ENCODE peak calls at places on chromosomes 16 and 17, in four cellular contexts. One of them, this sample, is unnamed.

GRCh38 chr17:80913928-80914821 is 77.5 kb upstream of the CHMP6 start:
- DNase-seq in SK-N-SH: no peak
- DNase-seq in K562: no peak
- DNase-seq in WTC11: no peak
- DNase-seq in this sample: no peak

GRCh38 chr17:19338031-19338990 is 24.2 kb downstream of the B9D1 start:
- DNase-seq in WTC11: peak
- DNase-seq in SK-N-SH: peak
- DNase-seq in K562: peak
- DNase-seq in this sample: peak

GRCh38 chr17:51351890-51352289 is 91.5 kb downstream of the UTP18 start:
- DNase-seq in K562: no peak
- DNase-seq in WTC11: no peak
- DNase-seq in SK-N-SH: no peak
- DNase-seq in this sample: no peak

GRCh38 chr16:68898026-68898425 is 54.7 kb downstream of the TANGO6 start:
- DNase-seq in SK-N-SH: peak
- DNase-seq in K562: no peak
- DNase-seq in WTC11: no peak
- DNase-seq in this sample: no peak

GRCh38 chr16:11487289-11487688 is 99.4 kb downstream of the LITAF start:
- DNase-seq in SK-N-SH: no peak
- DNase-seq in K562: no peak
- DNase-seq in WTC11: no peak
- DNase-seq in this sample: no peak

GRCh38 chr17:77106874-77107358 is 33.9 kb upstream of the SEC14L1 start:
- DNase-seq in SK-N-SH: no peak
- DNase-seq in K562: no peak
- DNase-seq in WTC11: no peak
- DNase-seq in this sample: no peak

GRCh38 chr17:35666967-35667552 is 64.4 kb upstream of the RASL10B start:
- DNase-seq in WTC11: no peak
- DNase-seq in K562: no peak
- DNase-seq in SK-N-SH: no peak
- DNase-seq in this sample: no peak

GRCh38 chr17:28725166-28725659 is 820 bp downstream of the TLCD1 start:
- DNase-seq in WTC11: no peak
- DNase-seq in SK-N-SH: no peak
- DNase-seq in K562: peak
- DNase-seq in this sample: no peak

GRCh38 chr17:2214047-2214717 is 89.4 kb downstream of the SMG6 start:
- DNase-seq in WTC11: no peak
- DNase-seq in K562: peak
- DNase-seq in SK-N-SH: no peak
- DNase-seq in this sample: no peak
- TF ChIP-seq TEAD4 in WTC11: no peak
- TF ChIP-seq TEAD4 in K562: no peak
- TF ChIP-seq TEAD4 in SK-N-SH: no peak
- TF ChIP-seq TEAD4 in this sample: no peak

GRCh38 chr16:81868057-81868748 is 89.1 kb downstream of the PLCG2 start:
- DNase-seq in SK-N-SH: no peak
- DNase-seq in K562: no peak
- DNase-seq in WTC11: no peak
- DNase-seq in this sample: no peak

GRCh38 chr16:81869326-81869725 is 90.2 kb downstream of the PLCG2 start:
- DNase-seq in SK-N-SH: no peak
- DNase-seq in WTC11: no peak
- DNase-seq in K562: no peak
- DNase-seq in this sample: no peak

GRCh38 chr16:81864646-81865382 is 85.7 kb downstream of the PLCG2 start:
- DNase-seq in WTC11: no peak
- DNase-seq in SK-N-SH: peak
- DNase-seq in K562: no peak
- DNase-seq in this sample: no peak

GRCh38 chr16:81863630-81864352 is 84.7 kb downstream of the PLCG2 start:
- DNase-seq in SK-N-SH: no peak
- DNase-seq in WTC11: peak
- DNase-seq in K562: no peak
- DNase-seq in this sample: no peak

DNA sequence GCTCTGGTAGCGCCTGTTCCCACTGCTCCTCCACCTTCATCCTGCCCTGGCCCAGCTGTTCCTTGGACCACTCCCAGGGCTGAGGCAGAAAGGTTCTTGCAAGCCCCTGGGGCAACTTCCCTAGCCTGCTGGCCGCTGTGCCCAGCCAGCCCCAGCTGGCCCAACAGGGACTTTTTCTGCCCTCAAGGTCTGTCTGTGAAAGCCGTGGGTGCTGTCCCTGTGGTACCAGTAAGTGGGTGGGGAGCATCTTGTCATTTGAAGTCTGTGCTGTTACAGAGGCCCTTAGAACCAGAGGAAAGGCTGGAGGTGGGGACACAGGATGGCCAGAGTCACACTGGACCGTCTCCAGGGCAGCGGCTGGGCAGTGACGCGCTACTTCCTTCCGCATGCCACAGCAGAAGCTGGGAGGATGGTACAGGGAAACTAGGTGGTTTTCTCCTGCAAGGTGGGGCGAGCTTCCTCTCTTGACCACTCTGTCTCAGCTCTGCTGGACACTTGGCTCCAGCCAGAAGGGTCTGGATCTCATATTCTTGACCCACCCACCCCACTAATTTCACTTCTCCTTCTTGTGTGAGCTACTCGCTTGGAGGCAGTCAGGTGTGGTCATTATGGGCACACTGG is 87.8 kb downstream of the PLCG2 start:
- DNase-seq in WTC11: no peak
- DNase-seq in K562: no peak
- DNase-seq in SK-N-SH: no peak
- DNase-seq in this sample: no peak
- TF ChIP-seq TEAD4 in WTC11: no peak
- TF ChIP-seq TEAD4 in K562: no peak
- TF ChIP-seq TEAD4 in SK-N-SH: no peak
- TF ChIP-seq TEAD4 in this sample: no peak

DNA sequence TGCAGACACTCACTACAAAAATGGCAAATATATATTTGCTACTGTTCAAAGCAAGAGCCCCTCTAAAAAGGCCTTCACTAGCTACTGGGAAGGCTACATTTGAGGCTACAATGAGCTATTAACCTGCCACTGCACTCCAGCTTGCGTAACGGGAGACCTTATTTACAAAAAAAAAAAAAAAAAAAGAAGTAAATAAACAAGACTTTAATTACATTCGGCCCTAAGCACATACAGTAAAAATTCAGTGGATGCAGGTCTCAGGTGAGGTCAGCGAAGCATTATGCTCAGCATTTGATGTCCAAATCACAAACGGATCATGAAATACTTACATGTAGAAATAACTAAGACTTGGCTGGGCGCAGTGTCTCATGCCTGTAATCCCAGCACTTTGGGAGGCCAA is 26.7 kb upstream of the LCMT1 start:
- DNase-seq in SK-N-SH: no peak
- DNase-seq in WTC11: no peak
- DNase-seq in K562: no peak
- DNase-seq in this sample: no peak
- TF ChIP-seq TEAD4 in SK-N-SH: no peak
- TF ChIP-seq TEAD4 in WTC11: no peak
- TF ChIP-seq TEAD4 in K562: no peak
- TF ChIP-seq TEAD4 in this sample: no peak

DNA sequence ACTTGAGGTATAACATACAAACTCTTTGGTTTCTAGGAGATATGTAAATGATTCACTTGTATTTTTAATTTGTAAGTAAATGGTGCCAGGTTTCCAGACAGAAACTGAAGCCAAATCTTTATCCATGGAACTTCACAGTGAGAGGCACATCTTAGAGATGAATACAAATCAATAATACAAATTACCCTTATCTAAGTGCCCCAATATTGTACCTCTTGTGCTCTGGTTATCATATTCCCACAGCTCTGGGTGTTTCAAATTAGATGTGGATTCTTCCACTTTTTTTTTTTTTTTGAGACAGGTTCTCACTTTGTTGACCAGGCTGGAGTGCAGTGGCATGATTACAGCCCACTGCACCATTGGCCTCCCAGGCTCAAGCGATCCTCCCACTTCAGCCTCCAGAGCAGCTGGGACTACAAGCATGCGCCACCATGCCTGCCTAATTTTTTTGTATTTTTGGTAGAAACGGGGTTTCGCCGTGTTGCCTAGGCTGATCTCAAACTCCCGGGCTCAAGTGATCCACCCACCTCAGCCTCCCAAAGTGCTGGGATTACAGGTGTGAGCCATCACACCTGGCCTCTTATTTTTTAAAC is 38.0 kb upstream of the DHX40 start:
- DNase-seq in WTC11: no peak
- DNase-seq in K562: peak
- DNase-seq in SK-N-SH: no peak
- DNase-seq in this sample: no peak
- TF ChIP-seq TEAD4 in WTC11: no peak
- TF ChIP-seq TEAD4 in K562: no peak
- TF ChIP-seq TEAD4 in SK-N-SH: no peak
- TF ChIP-seq TEAD4 in this sample: no peak

GRCh38 chr16:89442990-89443726 is 47.2 kb downstream of the ANKRD11 start:
- DNase-seq in SK-N-SH: peak
- DNase-seq in WTC11: no peak
- DNase-seq in K562: peak
- DNase-seq in this sample: no peak
- TF ChIP-seq TEAD4 in SK-N-SH: no peak
- TF ChIP-seq TEAD4 in WTC11: no peak
- TF ChIP-seq TEAD4 in K562: no peak
- TF ChIP-seq TEAD4 in this sample: no peak

GRCh38 chr17:82371333-82372062 is at the start of gene UTS2R:
- DNase-seq in K562: no peak
- DNase-seq in SK-N-SH: peak
- DNase-seq in WTC11: peak
- DNase-seq in this sample: no peak
- TF ChIP-seq TEAD4 in K562: no peak
- TF ChIP-seq TEAD4 in SK-N-SH: no peak
- TF ChIP-seq TEAD4 in WTC11: no peak
- TF ChIP-seq TEAD4 in this sample: no peak

GRCh38 chr17:74276051-74276476 is 2.0 kb downstream of the DNAI2 start:
- DNase-seq in K562: no peak
- DNase-seq in WTC11: no peak
- DNase-seq in SK-N-SH: no peak
- DNase-seq in this sample: no peak
- TF ChIP-seq TEAD4 in K562: no peak
- TF ChIP-seq TEAD4 in WTC11: no peak
- TF ChIP-seq TEAD4 in SK-N-SH: no peak
- TF ChIP-seq TEAD4 in this sample: no peak

DNA sequence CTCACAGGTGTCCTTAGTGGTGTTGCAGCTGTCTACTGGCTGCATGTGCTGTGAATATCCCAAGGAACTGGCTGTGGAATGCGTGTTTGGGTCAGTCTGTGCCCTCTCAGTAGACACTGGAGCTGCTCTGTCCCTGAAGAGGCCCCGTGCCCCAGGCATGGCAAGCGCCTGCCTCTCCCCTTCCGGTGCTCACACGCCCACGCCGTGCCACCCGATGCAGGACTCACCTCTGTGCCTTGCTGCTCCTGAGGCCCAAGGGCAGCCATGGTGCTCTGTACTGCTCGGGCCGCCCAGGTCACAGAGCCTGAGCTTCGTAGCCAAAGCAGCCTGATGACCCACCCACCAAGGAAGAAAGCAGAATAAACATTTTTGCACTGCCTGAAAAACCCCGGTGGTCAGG is 10.0 kb downstream of the RGS11 start:
- DNase-seq in SK-N-SH: peak
- DNase-seq in K562: no peak
- DNase-seq in WTC11: no peak
- DNase-seq in this sample: no peak
- TF ChIP-seq TEAD4 in SK-N-SH: no peak
- TF ChIP-seq TEAD4 in K562: no peak
- TF ChIP-seq TEAD4 in WTC11: no peak
- TF ChIP-seq TEAD4 in this sample: no peak

GRCh38 chr17:46053911-46054534 is 55.0 kb downstream of the STH start:
- DNase-seq in SK-N-SH: no peak
- DNase-seq in K562: no peak
- DNase-seq in WTC11: no peak
- DNase-seq in this sample: no peak
- TF ChIP-seq TEAD4 in SK-N-SH: no peak
- TF ChIP-seq TEAD4 in K562: no peak
- TF ChIP-seq TEAD4 in WTC11: no peak
- TF ChIP-seq TEAD4 in this sample: no peak